ENCODE peak calls at places on chromosome 3, in five cellular contexts. One of them, this sample, is unnamed. For H3K36me3, the result is how much of the 10 kb centered on the place peaks cover.

GRCh38 chr3:54703906-54704305 is 224.0 kb downstream of the LRTM1 start:
- DNase-seq in mammary epithelial cell: no peak
- DNase-seq in body of pancreas: no peak
- DNase-seq in endothelial cell of umbilical vein: no peak
- DNase-seq in cardiac muscle cell: no peak
- DNase-seq in this sample: no peak

GRCh38 chr3:159840900-159841299 is 147.7 kb upstream of the IL12A start:
- DNase-seq in mammary epithelial cell: peak
- DNase-seq in cardiac muscle cell: peak
- DNase-seq in endothelial cell of umbilical vein: no peak
- DNase-seq in body of pancreas: no peak
- DNase-seq in this sample: no peak

GRCh38 chr3:64667138-64667537 is 20.7 kb downstream of the ADAMTS9 start:
- DNase-seq in endothelial cell of umbilical vein: no peak
- DNase-seq in mammary epithelial cell: peak
- DNase-seq in cardiac muscle cell: peak
- DNase-seq in body of pancreas: no peak
- DNase-seq in this sample: no peak

GRCh38 chr3:72151465-72152238 is 366.7 kb upstream of the PROK2 start:
- DNase-seq in endothelial cell of umbilical vein: no peak
- DNase-seq in body of pancreas: no peak
- DNase-seq in cardiac muscle cell: no peak
- DNase-seq in mammary epithelial cell: no peak
- DNase-seq in this sample: peak

GRCh38 chr3:188664795-188665194 is 507.0 kb upstream of the TPRG1 start:
- DNase-seq in endothelial cell of umbilical vein: peak
- DNase-seq in mammary epithelial cell: no peak
- DNase-seq in body of pancreas: no peak
- DNase-seq in cardiac muscle cell: peak
- DNase-seq in this sample: peak

GRCh38 chr3:139310474-139310933 is 33.3 kb upstream of the MRPS22 start:
- DNase-seq in cardiac muscle cell: peak
- DNase-seq in body of pancreas: no peak
- DNase-seq in mammary epithelial cell: peak
- DNase-seq in endothelial cell of umbilical vein: no peak
- DNase-seq in this sample: no peak

GRCh38 chr3:149203758-149204157 is 17.9 kb downstream of the CP start:
- DNase-seq in body of pancreas: no peak
- DNase-seq in cardiac muscle cell: no peak
- DNase-seq in endothelial cell of umbilical vein: no peak
- DNase-seq in mammary epithelial cell: no peak
- DNase-seq in this sample: no peak

GRCh38 chr3:42097166-42097946 is 6.2 kb downstream of the TRAK1 start:
- DNase-seq in mammary epithelial cell: peak
- DNase-seq in cardiac muscle cell: peak
- DNase-seq in endothelial cell of umbilical vein: peak
- DNase-seq in body of pancreas: no peak
- DNase-seq in this sample: no peak

GRCh38 chr3:174441588-174442316 is 417.4 kb upstream of the NAALADL2 start:
- DNase-seq in endothelial cell of umbilical vein: peak
- DNase-seq in mammary epithelial cell: peak
- DNase-seq in cardiac muscle cell: peak
- DNase-seq in body of pancreas: no peak
- DNase-seq in this sample: no peak

GRCh38 chr3:108879915-108880314 is 57.3 kb downstream of the TRAT1 start:
- DNase-seq in cardiac muscle cell: no peak
- DNase-seq in endothelial cell of umbilical vein: no peak
- DNase-seq in body of pancreas: no peak
- DNase-seq in mammary epithelial cell: no peak
- DNase-seq in this sample: no peak

GRCh38 chr3:178537123-178537754 is 1.0 kb downstream of the KCNMB2 start:
- DNase-seq in body of pancreas: no peak
- DNase-seq in endothelial cell of umbilical vein: peak
- DNase-seq in mammary epithelial cell: no peak
- DNase-seq in cardiac muscle cell: no peak
- DNase-seq in this sample: peak

GRCh38 chr3:119524931-119525662 is 26.8 kb downstream of the TIMMDC1 start:
- DNase-seq in mammary epithelial cell: no peak
- DNase-seq in cardiac muscle cell: peak
- DNase-seq in endothelial cell of umbilical vein: peak
- DNase-seq in body of pancreas: no peak
- DNase-seq in this sample: no peak

GRCh38 chr3:24351779-24352469 is 142.7 kb downstream of the THRB start:
- DNase-seq in body of pancreas: peak
- DNase-seq in endothelial cell of umbilical vein: peak
- DNase-seq in mammary epithelial cell: no peak
- DNase-seq in cardiac muscle cell: peak
- DNase-seq in this sample: no peak

GRCh38 chr3:66039590-66039887 is 821 bp upstream of the MAGI1 start:
- DNase-seq in endothelial cell of umbilical vein: peak
- DNase-seq in mammary epithelial cell: peak
- DNase-seq in body of pancreas: peak
- DNase-seq in cardiac muscle cell: peak
- DNase-seq in this sample: peak

GRCh38 chr3:89098964-89099585 is 8.3 kb upstream of the EPHA3 start:
- DNase-seq in endothelial cell of umbilical vein: peak
- DNase-seq in cardiac muscle cell: peak
- DNase-seq in mammary epithelial cell: peak
- DNase-seq in body of pancreas: peak
- DNase-seq in this sample: peak

DNA sequence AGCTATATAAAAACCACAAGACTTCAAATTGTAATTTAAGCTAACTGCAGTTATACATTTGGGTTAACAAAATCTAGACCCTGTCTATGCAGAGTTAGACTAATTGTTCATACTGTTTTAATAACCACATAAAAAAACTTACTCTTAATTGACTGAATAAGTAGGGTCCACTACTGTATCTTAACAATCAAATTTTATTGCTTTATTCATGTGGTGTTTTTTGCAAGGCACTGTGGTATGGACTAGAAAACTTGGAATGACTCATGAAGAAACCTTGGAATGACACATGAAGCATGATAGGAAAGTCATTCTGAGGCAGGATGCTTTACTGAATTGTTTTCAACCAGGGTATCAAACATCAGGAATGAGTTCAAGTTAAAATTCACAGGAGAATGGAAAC is 2.3 kb downstream of the SERP1 start:
- DNase-seq in mammary epithelial cell: peak
- DNase-seq in cardiac muscle cell: peak
- DNase-seq in endothelial cell of umbilical vein: peak
- DNase-seq in body of pancreas: no peak
- DNase-seq in this sample: peak
- H3K4me3 ChIP-seq in mammary epithelial cell: peak
- H3K4me3 ChIP-seq in cardiac muscle cell: no peak
- H3K4me3 ChIP-seq in endothelial cell of umbilical vein: peak
- H3K4me3 ChIP-seq in body of pancreas: no peak
- H3K4me3 ChIP-seq in this sample: no peak

GRCh38 chr3:9388142-9388541 is 9.3 kb upstream of the SETD5 start:
- DNase-seq in mammary epithelial cell: no peak
- DNase-seq in endothelial cell of umbilical vein: no peak
- DNase-seq in cardiac muscle cell: no peak
- DNase-seq in body of pancreas: no peak
- DNase-seq in this sample: no peak
- H3K36me3 ChIP-seq in mammary epithelial cell: half or more
- H3K36me3 ChIP-seq in endothelial cell of umbilical vein: under half
- H3K36me3 ChIP-seq in cardiac muscle cell: half or more
- H3K36me3 ChIP-seq in body of pancreas: under half
- H3K36me3 ChIP-seq in this sample: under half

DNA sequence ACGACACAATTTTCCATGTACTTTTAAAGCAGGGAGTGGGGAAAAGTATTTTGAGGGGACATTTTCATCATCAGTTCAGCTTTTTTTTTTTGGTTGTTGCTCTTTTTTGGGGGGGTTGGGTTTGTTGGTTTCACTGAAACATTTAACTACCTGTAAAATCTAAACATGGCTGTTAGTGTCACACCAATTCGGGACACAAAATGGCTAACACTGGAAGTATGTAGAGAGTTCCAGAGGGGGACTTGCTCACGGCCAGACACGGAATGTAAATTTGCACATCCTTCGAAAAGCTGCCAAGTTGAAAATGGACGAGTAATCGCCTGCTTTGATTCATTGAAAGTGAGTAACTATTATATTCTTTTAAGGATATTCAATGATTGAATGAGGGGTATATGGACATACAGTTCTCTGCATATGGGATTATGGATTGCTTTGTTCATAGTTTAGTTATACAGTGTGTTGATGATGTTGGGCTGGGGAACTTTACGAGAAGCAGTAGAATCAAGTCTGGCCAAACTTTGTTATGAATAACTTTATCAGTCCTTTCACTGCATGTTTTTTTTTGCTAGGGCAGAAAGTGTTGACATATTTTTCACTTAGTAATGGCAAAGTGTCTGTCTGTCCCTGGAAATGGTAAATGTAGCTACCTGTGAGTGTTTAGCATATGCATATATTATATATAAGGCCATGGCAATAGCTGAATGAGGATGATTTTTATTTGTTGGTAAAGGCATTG is 31.5 kb downstream of the MBNL1 start:
- DNase-seq in cardiac muscle cell: no peak
- DNase-seq in mammary epithelial cell: no peak
- DNase-seq in endothelial cell of umbilical vein: no peak
- DNase-seq in body of pancreas: no peak
- DNase-seq in this sample: no peak
- H3K4me3 ChIP-seq in cardiac muscle cell: no peak
- H3K4me3 ChIP-seq in mammary epithelial cell: peak
- H3K4me3 ChIP-seq in endothelial cell of umbilical vein: no peak
- H3K4me3 ChIP-seq in body of pancreas: no peak
- H3K4me3 ChIP-seq in this sample: no peak

DNA sequence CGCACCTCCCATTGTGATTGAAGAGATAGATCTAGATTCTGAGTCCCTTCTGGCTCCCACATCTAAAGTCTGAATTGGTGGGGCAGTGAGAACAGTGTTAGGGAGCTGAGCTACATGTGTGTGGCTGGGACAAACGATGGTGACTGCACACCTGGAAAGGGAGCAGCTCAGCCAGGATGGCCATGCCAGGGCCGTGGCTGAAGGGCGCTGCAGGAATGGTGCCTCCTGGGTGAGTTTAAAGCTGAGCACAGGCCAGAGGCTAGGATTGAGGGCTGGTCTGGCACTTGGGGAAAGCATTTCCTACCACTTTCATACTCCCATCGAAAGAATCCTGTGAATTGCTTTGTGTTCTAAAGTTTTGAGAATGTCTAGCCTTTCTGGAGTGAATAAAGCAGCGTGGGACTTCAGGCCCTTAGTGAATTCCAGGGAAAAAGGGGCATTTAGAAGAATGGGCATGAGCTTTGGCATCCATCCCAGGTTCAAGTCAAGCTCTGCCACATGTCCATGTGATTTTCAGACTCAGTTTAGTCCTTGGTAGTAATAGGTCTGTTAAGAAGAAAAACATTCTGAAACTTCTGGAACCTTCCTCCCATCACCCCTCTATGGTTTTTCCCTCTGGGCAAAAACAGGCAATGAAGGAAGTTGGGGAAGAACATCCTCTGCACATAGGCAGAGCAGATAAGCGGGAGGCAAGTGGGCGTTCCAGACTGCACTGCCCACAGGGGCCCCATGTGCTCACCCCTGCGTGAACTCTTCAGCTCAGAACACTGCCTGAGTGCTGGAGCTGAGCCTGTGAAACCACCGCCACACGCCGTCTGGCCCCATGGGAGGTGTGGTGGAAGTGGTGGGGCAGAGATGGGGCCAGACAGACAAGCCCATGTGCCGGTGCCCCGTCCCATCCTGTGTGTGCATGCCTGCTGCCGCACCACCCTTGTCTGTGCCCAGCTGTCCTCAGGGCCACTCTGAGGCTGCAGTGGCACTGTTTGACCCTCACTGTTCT is 12.9 kb upstream of the CPNE9 start:
- DNase-seq in cardiac muscle cell: peak
- DNase-seq in body of pancreas: no peak
- DNase-seq in endothelial cell of umbilical vein: no peak
- DNase-seq in mammary epithelial cell: no peak
- DNase-seq in this sample: no peak
- H3K36me3 ChIP-seq in cardiac muscle cell: under half
- H3K36me3 ChIP-seq in body of pancreas: under half
- H3K36me3 ChIP-seq in endothelial cell of umbilical vein: under half
- H3K36me3 ChIP-seq in mammary epithelial cell: under half
- H3K36me3 ChIP-seq in this sample: under half

GRCh38 chr3:94004301-94004910 is 24.0 kb downstream of the STX19 start:
- DNase-seq in cardiac muscle cell: peak
- DNase-seq in body of pancreas: no peak
- DNase-seq in endothelial cell of umbilical vein: peak
- DNase-seq in mammary epithelial cell: peak
- DNase-seq in this sample: peak
- H3K4me3 ChIP-seq in cardiac muscle cell: no peak
- H3K4me3 ChIP-seq in body of pancreas: no peak
- H3K4me3 ChIP-seq in endothelial cell of umbilical vein: peak
- H3K4me3 ChIP-seq in mammary epithelial cell: peak
- H3K4me3 ChIP-seq in this sample: no peak

GRCh38 chr3:124714218-124714853 is 15.9 kb upstream of the UMPS start:
- DNase-seq in cardiac muscle cell: peak
- DNase-seq in mammary epithelial cell: no peak
- DNase-seq in endothelial cell of umbilical vein: no peak
- DNase-seq in body of pancreas: no peak
- DNase-seq in this sample: no peak
- H3K36me3 ChIP-seq in cardiac muscle cell: under half
- H3K36me3 ChIP-seq in mammary epithelial cell: under half
- H3K36me3 ChIP-seq in endothelial cell of umbilical vein: under half
- H3K36me3 ChIP-seq in body of pancreas: under half
- H3K36me3 ChIP-seq in this sample: under half

GRCh38 chr3:52671676-52672075 is 14.0 kb downstream of the PBRM1 start:
- DNase-seq in endothelial cell of umbilical vein: no peak
- DNase-seq in mammary epithelial cell: no peak
- DNase-seq in cardiac muscle cell: no peak
- DNase-seq in body of pancreas: no peak
- DNase-seq in this sample: no peak
- H3K4me3 ChIP-seq in endothelial cell of umbilical vein: no peak
- H3K4me3 ChIP-seq in mammary epithelial cell: no peak
- H3K4me3 ChIP-seq in cardiac muscle cell: no peak
- H3K4me3 ChIP-seq in body of pancreas: no peak
- H3K4me3 ChIP-seq in this sample: no peak

GRCh38 chr3:171833775-171834460 is 9.2 kb upstream of the TMEM212 start:
- DNase-seq in cardiac muscle cell: peak
- DNase-seq in body of pancreas: no peak
- DNase-seq in mammary epithelial cell: no peak
- DNase-seq in endothelial cell of umbilical vein: peak
- DNase-seq in this sample: peak
- H3K36me3 ChIP-seq in cardiac muscle cell: under half
- H3K36me3 ChIP-seq in body of pancreas: under half
- H3K36me3 ChIP-seq in mammary epithelial cell: under half
- H3K36me3 ChIP-seq in endothelial cell of umbilical vein: under half
- H3K36me3 ChIP-seq in this sample: under half

DNA sequence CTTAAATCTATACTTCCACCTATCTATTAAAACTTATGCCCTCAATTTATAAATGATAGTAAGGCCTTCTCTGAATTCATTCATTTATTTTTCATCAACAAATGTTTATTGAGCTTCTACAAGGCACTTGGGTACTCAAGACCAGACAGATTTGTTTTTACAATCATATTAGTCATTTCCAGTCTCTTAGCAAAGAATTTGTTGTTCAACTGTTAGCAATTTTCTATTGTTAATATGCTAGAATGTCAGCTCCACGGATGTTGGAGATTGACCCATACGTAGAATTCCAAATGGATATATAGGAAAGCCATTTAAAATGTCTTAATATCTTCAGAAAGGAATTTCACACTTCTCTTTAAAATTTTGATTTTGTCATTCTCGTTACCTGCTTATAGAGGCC is 36.7 kb downstream of the ZBTB38 start:
- DNase-seq in body of pancreas: no peak
- DNase-seq in endothelial cell of umbilical vein: peak
- DNase-seq in mammary epithelial cell: no peak
- DNase-seq in cardiac muscle cell: peak
- DNase-seq in this sample: no peak
- H3K4me3 ChIP-seq in body of pancreas: no peak
- H3K4me3 ChIP-seq in endothelial cell of umbilical vein: peak
- H3K4me3 ChIP-seq in mammary epithelial cell: no peak
- H3K4me3 ChIP-seq in cardiac muscle cell: no peak
- H3K4me3 ChIP-seq in this sample: no peak

This sample was measured in small intestine.